ENCODE peak calls at places on chromosome 2, in six cellular contexts. M, J, H, O, V and Y are unnamed samples.
A peak's percentile ranks its signal among the peaks of the same experiment; 100 is the strongest.

GRCh38 chr2:165357758-165358157 is 111.7 kb upstream of the CSRNP3 start:
- DNase-seq in M (no peak), J (peak; percentile 29), H (no peak), O (no peak), V (no peak), Y (no peak)

GRCh38 chr2:238471-239268 is 25.2 kb downstream of the SH3YL1 start:
- DNase-seq in M (no peak), J (no peak), H (no peak), O (no peak), V (no peak), Y (no peak)

GRCh38 chr2:173400760-173401159 is 46.1 kb downstream of the CDCA7 start:
- DNase-seq in M (no peak), J (peak; percentile 55), H (peak; percentile 61), O (no peak), V (no peak), Y (no peak)

GRCh38 chr2:147273106-147273505 is 571.7 kb upstream of the ACVR2A start:
- DNase-seq in M (no peak), J (no peak), H (no peak), O (no peak), V (no peak), Y (no peak)

GRCh38 chr2:237092920-237093781 is 7.5 kb downstream of the COPS8 start:
- DNase-seq in M (no peak), J (peak; percentile 54), H (no peak), O (no peak), V (no peak), Y (no peak)

GRCh38 chr2:106157416-106157815 is 36.7 kb downstream of the UXS1 start:
- DNase-seq in M (no peak), J (no peak), H (no peak), O (no peak), V (no peak), Y (no peak)

GRCh38 chr2:223123859-223124610 is 72.0 kb downstream of the KCNE4 start:
- DNase-seq in M (no peak), J (no peak), H (no peak), O (no peak), V (no peak), Y (no peak)

GRCh38 chr2:67625671-67626070 is 228.5 kb downstream of the ETAA1 start:
- DNase-seq in M (no peak), J (no peak), H (no peak), O (no peak), V (no peak), Y (no peak)

GRCh38 chr2:595831-596592 is 81.2 kb downstream of the TMEM18 start:
- DNase-seq in M (no peak), J (no peak), H (no peak), O (no peak), V (no peak), Y (no peak)

GRCh38 chr2:63049291-63050185 is 1.1 kb upstream of the OTX1 start:
- DNase-seq in M (no peak), J (peak; percentile 64), H (no peak), O (no peak), V (no peak), Y (no peak)

GRCh38 chr2:101332885-101333766 is 24.6 kb upstream of the RNF149 start:
- DNase-seq in M (no peak), J (no peak), H (no peak), O (no peak), V (no peak), Y (no peak)
- TF ChIP-seq EP300 in M (no peak), J (no peak), H (no peak), O (no peak), V (no peak), Y (no peak)

GRCh38 chr2:190809139-190809764 is 71.4 kb upstream of the GLS start:
- DNase-seq in M (no peak), J (no peak), H (no peak), O (no peak), V (peak; percentile 38), Y (no peak)
- TF ChIP-seq EP300 in M (no peak), J (no peak), H (no peak), O (no peak), V (no peak), Y (no peak)

GRCh38 chr2:127651987-127652550 is 6.1 kb downstream of the GPR17 start:
- DNase-seq in M (peak; percentile 49), J (no peak), H (no peak), O (no peak), V (peak; percentile 71), Y (no peak)
- TF ChIP-seq EP300 in M (peak; percentile 78), J (no peak), H (no peak), O (no peak), V (peak; percentile 96), Y (no peak)

GRCh38 chr2:27492557-27492956 is 2.4 kb downstream of the FNDC4 start:
- DNase-seq in M (no peak), J (no peak), H (no peak), O (no peak), V (no peak), Y (no peak)

GRCh38 chr2:27495840-27496356 is 741 bp upstream of the GCKR start:
- DNase-seq in M (no peak), J (no peak), H (no peak), O (no peak), V (no peak), Y (no peak)

GRCh38 chr2:27494944-27495554 is at the start of gene FNDC4:
- DNase-seq in M (no peak), J (no peak), H (peak; percentile 41), O (no peak), V (peak; percentile 15), Y (no peak)

GRCh38 chr2:27493948-27494283 is 1.1 kb downstream of the FNDC4 start:
- DNase-seq in M (no peak), J (no peak), H (no peak), O (no peak), V (no peak), Y (peak; percentile 70)

GRCh38 chr2:27494284-27494943 is 586 bp downstream of the FNDC4 start:
- DNase-seq in M (no peak), J (no peak), H (peak; percentile 24), O (no peak), V (peak; percentile 32), Y (peak; percentile 75)
- TF ChIP-seq EP300 in M (peak; percentile 48), J (no peak), H (no peak), O (no peak), V (no peak), Y (no peak)

GRCh38 chr2:64222942-64223511 is 78.8 kb upstream of the PELI1 start:
- DNase-seq in M (no peak), J (no peak), H (no peak), O (no peak), V (no peak), Y (no peak)
- TF ChIP-seq EP300 in M (no peak), J (no peak), H (no peak), O (no peak), V (no peak), Y (no peak)

GRCh38 chr2:120278901-120279300 is 26.2 kb downstream of the RALB start:
- DNase-seq in M (no peak), J (no peak), H (no peak), O (no peak), V (no peak), Y (no peak)
- TF ChIP-seq EP300 in M (no peak), J (no peak), H (no peak), O (no peak), V (no peak), Y (no peak)

GRCh38 chr2:82636411-82637020 is 1822.6 kb downstream of the SUCLG1 start:
- DNase-seq in M (no peak), J (no peak), H (no peak), O (no peak), V (no peak), Y (no peak)

GRCh38 chr2:82641781-82642180 is 1817.3 kb downstream of the SUCLG1 start:
- DNase-seq in M (no peak), J (no peak), H (no peak), O (no peak), V (no peak), Y (no peak)
- TF ChIP-seq EP300 in M (no peak), J (no peak), H (no peak), O (no peak), V (no peak), Y (no peak)

DNA sequence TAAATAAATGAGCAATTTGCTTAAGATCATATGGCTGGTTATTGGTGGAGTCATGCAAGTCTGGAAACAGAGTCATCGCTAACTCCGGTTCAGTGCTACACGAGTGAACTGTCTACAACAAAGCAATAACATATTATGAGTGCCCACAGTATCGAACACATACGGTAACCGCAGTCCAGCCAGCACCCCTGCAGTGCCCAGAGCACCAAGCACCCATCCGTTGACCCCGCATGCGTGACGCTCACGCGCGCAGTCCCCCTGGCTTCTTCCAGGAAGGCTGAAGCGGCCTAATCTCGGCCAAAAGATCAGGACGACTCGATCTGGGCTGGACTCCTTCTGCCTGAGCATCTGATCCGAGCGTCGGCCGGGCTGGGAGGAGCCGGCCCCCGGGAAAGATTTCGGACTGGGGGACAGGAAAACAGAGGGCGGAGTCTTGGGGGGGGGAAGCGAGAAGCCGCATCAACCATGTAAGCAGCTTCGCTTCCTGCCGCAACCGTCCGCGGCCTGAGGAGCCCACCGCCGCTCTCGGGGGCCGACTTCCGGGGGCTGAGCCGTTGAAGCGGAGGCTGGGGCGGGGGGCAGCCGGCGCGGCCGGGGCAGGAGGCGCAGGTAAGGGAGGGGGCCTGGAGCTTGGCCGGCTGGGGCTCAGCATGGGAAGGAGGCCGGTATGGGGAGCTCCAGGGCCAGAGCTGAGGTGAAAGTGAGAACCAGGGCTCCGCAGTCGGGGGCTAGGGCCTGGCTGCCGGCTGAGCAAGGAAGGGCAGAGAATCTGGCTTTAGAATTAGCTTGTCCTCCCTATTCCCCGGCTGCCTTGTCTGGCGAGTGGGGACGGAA is at the start of gene PIKFYVE:
- DNase-seq in M (peak; percentile 89), J (peak; percentile 98), H (peak; percentile 96), O (peak; percentile 93), V (peak; percentile 95), Y (peak; percentile 96)
- TF ChIP-seq EP300 in M (peak; percentile 94), J (no peak), H (peak; percentile 27), O (peak; percentile 56), V (no peak), Y (peak; percentile 62)